ENCODE peak calls at places on chromosomes 3 and 15, in ten cellular contexts. X is AG04450; G is activated CD4-positive, alpha-beta T cell treated with anti-CD3 and anti-CD28 coated beads, Interleukin-2, amount 50 U/mL, for 48 hours; U is T-helper 1 cell; V is RCC 7860; C is amygdala; T is osteoblast; H is HL-60; B is mucosa of gallbladder; F is HuH-7.5. K is an unnamed sample.

GRCh38 chr15:74994236-74994635 is 1.1 kb upstream of the SCAMP5 start:
- DNase-seq in G (no peak), H (no peak), C (peak; percentile 7), U (no peak), V (no peak), F (no peak), T (peak; percentile 54), B (no peak), X (no peak), K (no peak)

GRCh38 chr3:184211297-184211696 is 18.1 kb upstream of the VWA5B2 start:
- DNase-seq in B (no peak), F (no peak), C (no peak), U (no peak), X (no peak), T (no peak), V (no peak), H (no peak), G (no peak), K (no peak)

GRCh38 chr3:148582126-148582525 is 115.6 kb upstream of the AGTR1 start:
- DNase-seq in G (no peak), F (no peak), C (no peak), U (no peak), X (no peak), B (no peak), V (no peak), H (no peak), T (no peak), K (no peak)

GRCh38 chr15:66782785-66783184 is 80.7 kb downstream of the SMAD6 start:
- DNase-seq in F (no peak), U (no peak), C (no peak), V (no peak), H (no peak), X (no peak), G (no peak), B (no peak), T (no peak), K (no peak)

GRCh38 chr3:17964113-17964512 is 221.7 kb upstream of the TBC1D5 start:
- DNase-seq in B (no peak), T (no peak), F (no peak), X (no peak), U (no peak), V (no peak), G (no peak), H (peak; percentile 85), C (no peak), K (no peak)

GRCh38 chr3:13025090-13025489 is 48.1 kb downstream of the IQSEC1 start:
- DNase-seq in X (no peak), G (no peak), C (no peak), B (no peak), U (no peak), V (peak; percentile 66), F (no peak), T (peak; percentile 98), H (no peak), K (no peak)

GRCh38 chr15:64006642-64007041 is 39.6 kb downstream of the DAPK2 start:
- DNase-seq in F (no peak), B (peak; percentile 57), U (no peak), T (no peak), V (no peak), G (no peak), X (no peak), H (no peak), C (no peak), K (no peak)

GRCh38 chr15:96264801-96265515 is 65.5 kb upstream of the NR2F2 start:
- DNase-seq in C (no peak), V (peak; percentile 79), F (peak; percentile 41), G (no peak), U (no peak), H (no peak), X (no peak), T (no peak), B (peak; percentile 81), K (no peak)

GRCh38 chr3:106068386-106068785 is 199.6 kb upstream of the CBLB start:
- DNase-seq in X (no peak), V (no peak), C (no peak), H (no peak), G (no peak), T (no peak), B (no peak), U (no peak), F (no peak), K (no peak)

GRCh38 chr15:69657626-69658025 is 205.0 kb downstream of the RPLP1 start:
- DNase-seq in H (no peak), V (no peak), B (no peak), T (no peak), F (no peak), C (no peak), U (no peak), X (no peak), G (no peak), K (no peak)

GRCh38 chr3:46907960-46908293 is 30.4 kb downstream of the PTH1R start:
- DNase-seq in B (no peak), F (no peak), V (no peak), G (no peak), U (no peak), T (no peak), C (no peak), H (no peak), X (no peak), K (no peak)

GRCh38 chr3:151011427-151011826 is 38.9 kb upstream of the CLRN1 start:
- DNase-seq in C (no peak), B (no peak), F (no peak), X (no peak), G (no peak), T (peak; percentile 56), V (no peak), H (no peak), U (no peak), K (no peak)

GRCh38 chr3:140019946-140020345 is 85.0 kb downstream of the CLSTN2 start:
- DNase-seq in H (no peak), T (no peak), G (no peak), B (no peak), X (no peak), F (no peak), U (no peak), V (no peak), C (no peak), K (no peak)

K was measured in nephron progenitor cell.